ENCODE peak calls at places on chromosome 3, in six cellular contexts. One of them, this sample, is unnamed.

GRCh38 chr3:17645074-17645698 is 97.2 kb downstream of the TBC1D5 start:
- DNase-seq in stimulated activated CD4-positive, alpha-beta T cell treated with anti-CD3 and anti-CD28 coated beads, Interleukin-2, amount 100 ng/mL, for 24 hours: no peak
- DNase-seq in NCI-H2029: peak; percentile 65
- DNase-seq in PC-9: peak; percentile 53
- DNase-seq in stimulated activated CD8-positive, alpha-beta memory T cell treated with anti-CD3 and anti-CD28 coated beads, Interleukin-4, amount 100 ng/mL, for 48 hours: no peak
- DNase-seq in esophagus squamous epithelium: no peak
- DNase-seq in this sample: peak; percentile 47

GRCh38 chr3:55330756-55331155 is 156.3 kb downstream of the WNT5A start:
- DNase-seq in esophagus squamous epithelium: no peak
- DNase-seq in stimulated activated CD8-positive, alpha-beta memory T cell treated with anti-CD3 and anti-CD28 coated beads, Interleukin-4, amount 100 ng/mL, for 48 hours: no peak
- DNase-seq in NCI-H2029: no peak
- DNase-seq in PC-9: no peak
- DNase-seq in stimulated activated CD4-positive, alpha-beta T cell treated with anti-CD3 and anti-CD28 coated beads, Interleukin-2, amount 100 ng/mL, for 24 hours: no peak
- DNase-seq in this sample: no peak

GRCh38 chr3:13798401-13798800 is 81.5 kb downstream of the WNT7A start:
- DNase-seq in PC-9: no peak
- DNase-seq in stimulated activated CD4-positive, alpha-beta T cell treated with anti-CD3 and anti-CD28 coated beads, Interleukin-2, amount 100 ng/mL, for 24 hours: no peak
- DNase-seq in stimulated activated CD8-positive, alpha-beta memory T cell treated with anti-CD3 and anti-CD28 coated beads, Interleukin-4, amount 100 ng/mL, for 48 hours: no peak
- DNase-seq in esophagus squamous epithelium: no peak
- DNase-seq in NCI-H2029: no peak
- DNase-seq in this sample: no peak

GRCh38 chr3:136197159-136197715 is 1.1 kb upstream of the MSL2 start:
- DNase-seq in esophagus squamous epithelium: no peak
- DNase-seq in stimulated activated CD8-positive, alpha-beta memory T cell treated with anti-CD3 and anti-CD28 coated beads, Interleukin-4, amount 100 ng/mL, for 48 hours: no peak
- DNase-seq in PC-9: no peak
- DNase-seq in NCI-H2029: no peak
- DNase-seq in stimulated activated CD4-positive, alpha-beta T cell treated with anti-CD3 and anti-CD28 coated beads, Interleukin-2, amount 100 ng/mL, for 24 hours: no peak
- DNase-seq in this sample: no peak

GRCh38 chr3:144482876-144483275 is 511.3 kb downstream of the DIPK2A start:
- DNase-seq in stimulated activated CD4-positive, alpha-beta T cell treated with anti-CD3 and anti-CD28 coated beads, Interleukin-2, amount 100 ng/mL, for 24 hours: no peak
- DNase-seq in NCI-H2029: no peak
- DNase-seq in PC-9: no peak
- DNase-seq in esophagus squamous epithelium: no peak
- DNase-seq in stimulated activated CD8-positive, alpha-beta memory T cell treated with anti-CD3 and anti-CD28 coated beads, Interleukin-4, amount 100 ng/mL, for 48 hours: no peak
- DNase-seq in this sample: no peak

GRCh38 chr3:193211173-193211572 is 29.8 kb upstream of the PLAAT1 start:
- DNase-seq in NCI-H2029: no peak
- DNase-seq in stimulated activated CD8-positive, alpha-beta memory T cell treated with anti-CD3 and anti-CD28 coated beads, Interleukin-4, amount 100 ng/mL, for 48 hours: no peak
- DNase-seq in esophagus squamous epithelium: no peak
- DNase-seq in stimulated activated CD4-positive, alpha-beta T cell treated with anti-CD3 and anti-CD28 coated beads, Interleukin-2, amount 100 ng/mL, for 24 hours: no peak
- DNase-seq in PC-9: no peak
- DNase-seq in this sample: no peak

GRCh38 chr3:166291510-166291909 is 454.3 kb upstream of the BCHE start:
- DNase-seq in esophagus squamous epithelium: no peak
- DNase-seq in stimulated activated CD4-positive, alpha-beta T cell treated with anti-CD3 and anti-CD28 coated beads, Interleukin-2, amount 100 ng/mL, for 24 hours: no peak
- DNase-seq in PC-9: no peak
- DNase-seq in stimulated activated CD8-positive, alpha-beta memory T cell treated with anti-CD3 and anti-CD28 coated beads, Interleukin-4, amount 100 ng/mL, for 48 hours: no peak
- DNase-seq in NCI-H2029: no peak
- DNase-seq in this sample: no peak

GRCh38 chr3:140053794-140054193 is 118.8 kb downstream of the CLSTN2 start:
- DNase-seq in NCI-H2029: no peak
- DNase-seq in PC-9: no peak
- DNase-seq in stimulated activated CD4-positive, alpha-beta T cell treated with anti-CD3 and anti-CD28 coated beads, Interleukin-2, amount 100 ng/mL, for 24 hours: no peak
- DNase-seq in esophagus squamous epithelium: no peak
- DNase-seq in stimulated activated CD8-positive, alpha-beta memory T cell treated with anti-CD3 and anti-CD28 coated beads, Interleukin-4, amount 100 ng/mL, for 48 hours: no peak
- DNase-seq in this sample: no peak

GRCh38 chr3:51471775-51472652 is 27.8 kb downstream of the DCAF1 start:
- DNase-seq in NCI-H2029: no peak
- DNase-seq in stimulated activated CD4-positive, alpha-beta T cell treated with anti-CD3 and anti-CD28 coated beads, Interleukin-2, amount 100 ng/mL, for 24 hours: no peak
- DNase-seq in esophagus squamous epithelium: no peak
- DNase-seq in PC-9: no peak
- DNase-seq in stimulated activated CD8-positive, alpha-beta memory T cell treated with anti-CD3 and anti-CD28 coated beads, Interleukin-4, amount 100 ng/mL, for 48 hours: peak; percentile 16
- DNase-seq in this sample: no peak

GRCh38 chr3:146161725-146162047 is 702 bp upstream of the PLOD2 start:
- DNase-seq in NCI-H2029: no peak
- DNase-seq in stimulated activated CD4-positive, alpha-beta T cell treated with anti-CD3 and anti-CD28 coated beads, Interleukin-2, amount 100 ng/mL, for 24 hours: no peak
- DNase-seq in stimulated activated CD8-positive, alpha-beta memory T cell treated with anti-CD3 and anti-CD28 coated beads, Interleukin-4, amount 100 ng/mL, for 48 hours: no peak
- DNase-seq in PC-9: no peak
- DNase-seq in esophagus squamous epithelium: no peak
- DNase-seq in this sample: no peak

GRCh38 chr3:172201136-172201989 is 162.0 kb downstream of the FNDC3B start:
- DNase-seq in PC-9: no peak
- DNase-seq in stimulated activated CD8-positive, alpha-beta memory T cell treated with anti-CD3 and anti-CD28 coated beads, Interleukin-4, amount 100 ng/mL, for 48 hours: no peak
- DNase-seq in esophagus squamous epithelium: no peak
- DNase-seq in NCI-H2029: peak; percentile 94
- DNase-seq in stimulated activated CD4-positive, alpha-beta T cell treated with anti-CD3 and anti-CD28 coated beads, Interleukin-2, amount 100 ng/mL, for 24 hours: no peak
- DNase-seq in this sample: peak; percentile 84

GRCh38 chr3:187798531-187799520 is 53.6 kb upstream of the BCL6 start:
- DNase-seq in stimulated activated CD8-positive, alpha-beta memory T cell treated with anti-CD3 and anti-CD28 coated beads, Interleukin-4, amount 100 ng/mL, for 48 hours: peak; percentile 44
- DNase-seq in esophagus squamous epithelium: no peak
- DNase-seq in PC-9: no peak
- DNase-seq in stimulated activated CD4-positive, alpha-beta T cell treated with anti-CD3 and anti-CD28 coated beads, Interleukin-2, amount 100 ng/mL, for 24 hours: no peak
- DNase-seq in NCI-H2029: no peak
- DNase-seq in this sample: no peak

GRCh38 chr3:157463819-157464218 is 27.2 kb downstream of the PTX3 start:
- DNase-seq in stimulated activated CD8-positive, alpha-beta memory T cell treated with anti-CD3 and anti-CD28 coated beads, Interleukin-4, amount 100 ng/mL, for 48 hours: no peak
- DNase-seq in NCI-H2029: no peak
- DNase-seq in stimulated activated CD4-positive, alpha-beta T cell treated with anti-CD3 and anti-CD28 coated beads, Interleukin-2, amount 100 ng/mL, for 24 hours: no peak
- DNase-seq in esophagus squamous epithelium: no peak
- DNase-seq in PC-9: no peak
- DNase-seq in this sample: no peak

GRCh38 chr3:112582242-112582874 is 20.5 kb downstream of the SLC35A5 start:
- DNase-seq in stimulated activated CD4-positive, alpha-beta T cell treated with anti-CD3 and anti-CD28 coated beads, Interleukin-2, amount 100 ng/mL, for 24 hours: peak; percentile 39
- DNase-seq in stimulated activated CD8-positive, alpha-beta memory T cell treated with anti-CD3 and anti-CD28 coated beads, Interleukin-4, amount 100 ng/mL, for 48 hours: peak; percentile 33
- DNase-seq in NCI-H2029: peak; percentile 8
- DNase-seq in PC-9: peak; percentile 47
- DNase-seq in esophagus squamous epithelium: no peak
- DNase-seq in this sample: peak; percentile 41

GRCh38 chr3:171954644-171955365 is 84.6 kb upstream of the FNDC3B start:
- DNase-seq in stimulated activated CD8-positive, alpha-beta memory T cell treated with anti-CD3 and anti-CD28 coated beads, Interleukin-4, amount 100 ng/mL, for 48 hours: no peak
- DNase-seq in NCI-H2029: no peak
- DNase-seq in PC-9: peak; percentile 54
- DNase-seq in esophagus squamous epithelium: no peak
- DNase-seq in stimulated activated CD4-positive, alpha-beta T cell treated with anti-CD3 and anti-CD28 coated beads, Interleukin-2, amount 100 ng/mL, for 24 hours: no peak
- DNase-seq in this sample: no peak

GRCh38 chr3:99532246-99532645 is 106.1 kb upstream of the COL8A1 start:
- DNase-seq in esophagus squamous epithelium: no peak
- DNase-seq in NCI-H2029: no peak
- DNase-seq in stimulated activated CD4-positive, alpha-beta T cell treated with anti-CD3 and anti-CD28 coated beads, Interleukin-2, amount 100 ng/mL, for 24 hours: no peak
- DNase-seq in stimulated activated CD8-positive, alpha-beta memory T cell treated with anti-CD3 and anti-CD28 coated beads, Interleukin-4, amount 100 ng/mL, for 48 hours: no peak
- DNase-seq in PC-9: no peak
- DNase-seq in this sample: peak; percentile 34

GRCh38 chr3:52845691-52846426 is 11.0 kb upstream of the MUSTN1 start:
- DNase-seq in PC-9: no peak
- DNase-seq in esophagus squamous epithelium: no peak
- DNase-seq in stimulated activated CD4-positive, alpha-beta T cell treated with anti-CD3 and anti-CD28 coated beads, Interleukin-2, amount 100 ng/mL, for 24 hours: peak; percentile 41
- DNase-seq in stimulated activated CD8-positive, alpha-beta memory T cell treated with anti-CD3 and anti-CD28 coated beads, Interleukin-4, amount 100 ng/mL, for 48 hours: peak; percentile 56
- DNase-seq in NCI-H2029: no peak
- DNase-seq in this sample: no peak

GRCh38 chr3:196164576-196164975 is 46.6 kb downstream of the ZDHHC19 start:
- DNase-seq in NCI-H2029: no peak
- DNase-seq in PC-9: peak; percentile 34
- DNase-seq in stimulated activated CD4-positive, alpha-beta T cell treated with anti-CD3 and anti-CD28 coated beads, Interleukin-2, amount 100 ng/mL, for 24 hours: no peak
- DNase-seq in stimulated activated CD8-positive, alpha-beta memory T cell treated with anti-CD3 and anti-CD28 coated beads, Interleukin-4, amount 100 ng/mL, for 48 hours: no peak
- DNase-seq in esophagus squamous epithelium: no peak
- DNase-seq in this sample: no peak

This sample was measured in SHP77 treated with DMSO at 0.1 percent for 48 hours.